ENCODE peak calls at places on chromosome 9, in ten cellular contexts. S is GM23248; F is breast epithelium; V is psoas muscle; T is central memory CD4-positive, alpha-beta T cell; B is mucosa of gallbladder; J is iris pigment epithelial cell; D is NCI-H524; G is cardiac muscle cell; Z is neuronal stem cell. O is an unnamed sample.

GRCh38 chr9:137126786-137127185 is 12.2 kb upstream of the GRIN1 start:
- DNase-seq in T (no peak), B (no peak), J (no peak), S (no peak), F (no peak), V (no peak), G (no peak), Z (no peak), D (no peak), O (no peak)

GRCh38 chr9:36584626-36585460 is 12.1 kb downstream of the MELK start:
- DNase-seq in G (peak), D (no peak), F (no peak), T (no peak), V (no peak), B (no peak), Z (no peak), J (peak), S (peak), O (no peak)

GRCh38 chr9:18347381-18348084 is 126.4 kb upstream of the ADAMTSL1 start:
- DNase-seq in B (no peak), J (peak), F (no peak), Z (no peak), T (no peak), S (peak), G (no peak), D (no peak), V (no peak), O (no peak)

GRCh38 chr9:127739614-127740322 is 4.7 kb upstream of the TOR2A start:
- DNase-seq in F (no peak), Z (no peak), V (peak), D (no peak), B (no peak), J (no peak), S (peak), G (peak), T (no peak), O (no peak)

GRCh38 chr9:95201201-95201600 is 116.3 kb downstream of the FANCC start:
- DNase-seq in J (peak), V (no peak), D (no peak), S (no peak), F (no peak), T (no peak), B (no peak), G (no peak), Z (no peak), O (no peak)

GRCh38 chr9:78695521-78695920 is 398.6 kb downstream of the PSAT1 start:
- DNase-seq in G (no peak), D (no peak), J (no peak), V (no peak), F (no peak), T (no peak), S (no peak), B (no peak), Z (no peak), O (no peak)

GRCh38 chr9:89468271-89468960 is 29.5 kb downstream of the SEMA4D start:
- DNase-seq in G (no peak), D (no peak), J (no peak), F (no peak), V (no peak), S (no peak), B (no peak), Z (no peak), T (no peak), O (no peak)

GRCh38 chr9:113659039-113659438 is 195.5 kb downstream of the RGS3 start:
- DNase-seq in Z (no peak), B (no peak), S (no peak), F (no peak), J (no peak), V (no peak), D (no peak), G (no peak), T (no peak), O (no peak)

GRCh38 chr9:113638916-113639315 is 175.4 kb downstream of the RGS3 start:
- DNase-seq in J (no peak), T (no peak), F (no peak), S (no peak), Z (no peak), B (no peak), G (no peak), V (no peak), D (no peak), O (no peak)

GRCh38 chr9:106023455-106023854 is 329.1 kb downstream of the TMEM38B start:
- DNase-seq in V (no peak), F (no peak), D (no peak), T (no peak), G (no peak), S (no peak), B (no peak), Z (no peak), J (no peak), O (no peak)

GRCh38 chr9:129558551-129559505 is 62.1 kb downstream of the C9orf50 start:
- DNase-seq in T (no peak), Z (no peak), S (no peak), V (no peak), B (peak), G (no peak), F (no peak), J (no peak), D (peak), O (no peak)

GRCh38 chr9:137148661-137149060 is 9.7 kb downstream of the GRIN1 start:
- DNase-seq in B (no peak), T (no peak), V (no peak), J (no peak), F (no peak), D (no peak), S (no peak), Z (no peak), G (no peak), O (no peak)

GRCh38 chr9:16496908-16497307 is 373.6 kb downstream of the BNC2 start:
- DNase-seq in T (no peak), G (no peak), Z (no peak), S (no peak), V (no peak), B (no peak), J (no peak), F (no peak), D (no peak), O (no peak)

GRCh38 chr9:101443358-101443757 is 7.8 kb upstream of the ALDOB start:
- DNase-seq in J (no peak), B (peak), G (no peak), F (no peak), Z (no peak), S (no peak), V (no peak), T (no peak), D (peak), O (no peak)

GRCh38 chr9:73577867-73578266 is 426.2 kb downstream of the ANXA1 start:
- DNase-seq in B (no peak), T (no peak), S (peak), Z (no peak), J (peak), D (peak), V (no peak), F (no peak), G (peak), O (peak)

GRCh38 chr9:79946718-79947117 is 375.0 kb downstream of the TLE4 start:
- DNase-seq in J (peak), B (peak), V (no peak), D (no peak), S (no peak), T (no peak), G (no peak), F (no peak), Z (no peak), O (no peak)

GRCh38 chr9:99383536-99383935 is 161.5 kb downstream of the SEC61B start:
- DNase-seq in J (no peak), T (no peak), G (no peak), S (no peak), D (no peak), V (no peak), Z (no peak), F (no peak), B (no peak), O (no peak)

GRCh38 chr9:120985759-120986353 is 59.3 kb upstream of the TRAF1 start:
- DNase-seq in B (peak), D (peak), T (no peak), G (peak), Z (peak), V (no peak), F (no peak), S (peak), J (peak), O (peak)

GRCh38 chr9:109421034-109421700 is 76.9 kb downstream of the PTPN3 start:
- DNase-seq in B (no peak), V (peak), Z (no peak), G (no peak), S (no peak), J (no peak), F (no peak), T (no peak), D (no peak), O (no peak)

O was measured in HEK293T.